ENCODE peak calls at places on chromosome 6, in eight cellular contexts. A, R, L, N, H, E, M and W are unnamed samples.

GRCh38 chr6:11938285-11938890 is 73.7 kb upstream of the HIVEP1 start:
- DNase-seq in M (no peak), N (no peak), A (no peak), H (no peak), E (peak; percentile 50), L (no peak), R (no peak), W (no peak)

GRCh38 chr6:218153-219018 is 73.9 kb upstream of the DUSP22 start:
- DNase-seq in R (no peak), H (no peak), L (no peak), N (peak; percentile 53), M (no peak), A (no peak), E (no peak), W (no peak)

GRCh38 chr6:83615025-83615999 is 93.6 kb downstream of the SNAP91 start:
- DNase-seq in H (peak; percentile 20), M (no peak), L (peak; percentile 11), R (peak; percentile 34), E (peak; percentile 40), N (no peak), A (no peak), W (peak; percentile 51)

GRCh38 chr6:39239527-39240154 is 10.4 kb upstream of the KCNK5 start:
- DNase-seq in M (no peak), R (no peak), L (no peak), A (no peak), H (no peak), E (no peak), N (no peak), W (no peak)

GRCh38 chr6:10302566-10303235 is 112.2 kb downstream of the TFAP2A start:
- DNase-seq in N (no peak), L (no peak), H (no peak), A (no peak), M (no peak), R (no peak), E (no peak), W (no peak)

GRCh38 chr6:150934380-150934779 is 68.9 kb downstream of the MTHFD1L start:
- DNase-seq in R (no peak), N (no peak), E (no peak), L (no peak), H (peak; percentile 80), A (no peak), M (no peak), W (no peak)

GRCh38 chr6:164929155-164929977 is 380.0 kb downstream of the C6orf118 start:
- DNase-seq in M (no peak), E (no peak), R (no peak), H (no peak), N (no peak), L (no peak), A (no peak), W (no peak)

GRCh38 chr6:104984831-104985230 is 27.9 kb downstream of the LIN28B start:
- DNase-seq in N (no peak), L (no peak), R (no peak), M (no peak), E (no peak), A (no peak), H (no peak), W (no peak)

GRCh38 chr6:31663961-31664789 is 622 bp downstream of the GPANK1 start:
- DNase-seq in R (no peak), M (no peak), E (peak; percentile 50), H (peak; percentile 87), A (no peak), L (peak; percentile 70), N (no peak), W (no peak)

GRCh38 chr6:129369737-129370136 is 340.2 kb downstream of the ARHGAP18 start:
- DNase-seq in R (no peak), E (no peak), M (no peak), N (no peak), L (no peak), H (no peak), A (no peak), W (no peak)

GRCh38 chr6:113094781-113095180 is 747.7 kb downstream of the RFPL4B start:
- DNase-seq in E (no peak), L (no peak), A (no peak), H (no peak), M (no peak), N (no peak), R (no peak), W (no peak)

GRCh38 chr6:132161283-132161682 is 210.1 kb upstream of the CCN2 start:
- DNase-seq in M (no peak), N (no peak), R (no peak), H (peak; percentile 50), E (peak; percentile 8), A (no peak), L (peak; percentile 8), W (peak; percentile 70)

GRCh38 chr6:165098165-165098564 is 211.2 kb downstream of the C6orf118 start:
- DNase-seq in R (no peak), M (no peak), H (no peak), A (no peak), N (no peak), L (no peak), E (no peak), W (no peak)

GRCh38 chr6:138572200-138572875 is 73.0 kb upstream of the NHSL1 start:
- DNase-seq in A (no peak), M (no peak), R (peak; percentile 90), L (peak; percentile 21), E (peak; percentile 94), N (peak; percentile 12), H (peak; percentile 20), W (peak; percentile 96)

GRCh38 chr6:111870054-111870750 is 3.0 kb downstream of the FYN start:
- DNase-seq in E (no peak), L (no peak), M (no peak), N (peak; percentile 27), A (no peak), R (no peak), H (no peak), W (no peak)

GRCh38 chr6:90000864-90001731 is 106.8 kb downstream of the GJA10 start:
- DNase-seq in N (peak; percentile 73), L (no peak), M (no peak), H (peak; percentile 29), A (peak; percentile 40), E (no peak), R (no peak), W (peak; percentile 100)

GRCh38 chr6:81844686-81845085 is 92.2 kb upstream of the TENT5A start:
- DNase-seq in N (no peak), M (no peak), A (no peak), L (no peak), R (no peak), H (no peak), E (no peak), W (no peak)

GRCh38 chr6:133806358-133806757 is 82.6 kb upstream of the TCF21 start:
- DNase-seq in L (no peak), M (no peak), R (no peak), E (no peak), H (no peak), A (no peak), N (no peak), W (no peak)

GRCh38 chr6:26563488-26563887 is 25.3 kb downstream of the HMGN4 start:
- DNase-seq in R (no peak), L (no peak), M (no peak), E (no peak), N (no peak), H (no peak), A (no peak), W (no peak)

GRCh38 chr6:95325858-95326257 is 251.5 kb upstream of the MANEA start:
- DNase-seq in A (no peak), L (no peak), N (no peak), R (no peak), E (no peak), H (peak; percentile 46), M (no peak), W (no peak)

GRCh38 chr6:124882580-124883393 is 79.5 kb upstream of the RNF217 start:
- DNase-seq in M (no peak), A (no peak), L (no peak), H (peak; percentile 28), E (no peak), N (no peak), R (no peak), W (no peak)

GRCh38 chr6:93219447-93219846 is 199.9 kb downstream of the EPHA7 start:
- DNase-seq in R (no peak), A (no peak), H (no peak), N (no peak), L (no peak), E (no peak), M (no peak), W (no peak)

GRCh38 chr6:42075159-42075838 is 25.0 kb downstream of the TAF8 start:
- DNase-seq in M (no peak), R (peak; percentile 46), L (peak; percentile 86), A (peak; percentile 64), N (peak; percentile 78), E (peak; percentile 46), H (peak; percentile 59), W (peak; percentile 64)

GRCh38 chr6:112683926-112684325 is 336.8 kb downstream of the RFPL4B start:
- DNase-seq in A (no peak), R (no peak), M (no peak), N (no peak), E (no peak), L (peak; percentile 36), H (peak; percentile 42), W (no peak)

GRCh38 chr6:4133941-4134838 is 1.2 kb downstream of the ECI2 start:
- DNase-seq in H (peak; percentile 33), N (peak; percentile 60), E (peak; percentile 25), R (peak; percentile 19), L (no peak), A (peak; percentile 16), M (no peak), W (no peak)

GRCh38 chr6:34810936-34811632 is 19.2 kb downstream of the BLTP3A start:
- DNase-seq in N (peak; percentile 38), M (no peak), H (peak; percentile 32), R (no peak), A (peak; percentile 3), L (no peak), E (no peak), W (no peak)

GRCh38 chr6:35146453-35146852 is 5.3 kb upstream of the TCP11 start:
- DNase-seq in N (peak; percentile 49), R (no peak), E (peak; percentile 33), H (peak; percentile 25), L (peak; percentile 68), M (no peak), A (peak; percentile 26), W (peak; percentile 57)

GRCh38 chr6:125678601-125679000 is 70.8 kb upstream of the HEY2 start:
- DNase-seq in N (no peak), M (no peak), E (no peak), L (no peak), R (no peak), H (no peak), A (no peak), W (peak; percentile 36)

GRCh38 chr6:106163446-106163965 is 77.4 kb downstream of the PRDM1 start:
- DNase-seq in M (no peak), E (peak; percentile 4), R (no peak), L (no peak), N (peak; percentile 71), H (peak; percentile 19), A (peak; percentile 32), W (no peak)

GRCh38 chr6:44133003-44133931 is 5.9 kb downstream of the TMEM63B start:
- DNase-seq in E (peak; percentile 64), A (no peak), M (no peak), R (peak; percentile 7), L (peak; percentile 81), N (no peak), H (no peak), W (peak; percentile 53)

GRCh38 chr6:149316740-149317655 is 514 bp upstream of the TAB2 start:
- DNase-seq in A (peak; percentile 82), N (peak; percentile 92), E (peak; percentile 97), H (peak; percentile 83), L (peak; percentile 76), R (peak; percentile 81), M (peak; percentile 50), W (peak; percentile 95)